ENCODE peak calls at places on chromosomes 11 and 22, in five cellular contexts. B, M, U, G and Y are unnamed samples.

GRCh38 chr22:48535868-48536690 is 1291.6 kb downstream of the BRD1 start:
- DNase-seq in U (no peak), B (no peak), M (no peak), G (no peak), Y (peak; percentile 38)

GRCh38 chr11:33635161-33635560 is 65.5 kb downstream of the C11orf91 start:
- DNase-seq in U (no peak), G (peak; percentile 64), B (peak; percentile 77), M (no peak), Y (no peak)

GRCh38 chr11:45610627-45611026 is 54.8 kb downstream of the CHST1 start:
- DNase-seq in B (no peak), M (no peak), G (no peak), U (no peak), Y (no peak)

GRCh38 chr11:35065566-35065965 is 73.4 kb upstream of the CD44 start:
- DNase-seq in B (no peak), U (no peak), M (no peak), G (no peak), Y (no peak)

GRCh38 chr11:44987506-44987905 is 36.8 kb upstream of the TP53I11 start:
- DNase-seq in B (no peak), M (no peak), G (peak; percentile 33), U (no peak), Y (no peak)

GRCh38 chr11:30433831-30434230 is 110.9 kb downstream of the ARL14EP start:
- DNase-seq in U (no peak), G (no peak), B (no peak), M (no peak), Y (no peak)

GRCh38 chr11:117299351-117300300 is 8.5 kb downstream of the BACE1-AS start:
- DNase-seq in M (no peak), B (no peak), G (no peak), U (no peak), Y (no peak)

GRCh38 chr11:727859-728748 is 19.2 kb upstream of the TALDO1 start:
- DNase-seq in B (peak; percentile 91), M (peak; percentile 74), G (peak; percentile 82), U (peak; percentile 83), Y (peak; percentile 52)

GRCh38 chr22:38927033-38927789 is 30.2 kb upstream of the APOBEC3A start:
- DNase-seq in B (peak; percentile 91), U (no peak), G (peak; percentile 68), M (peak; percentile 71), Y (peak; percentile 78)

GRCh38 chr11:65639623-65640482 is 2.0 kb downstream of the SIPA1 start:
- DNase-seq in G (peak; percentile 40), M (no peak), B (peak; percentile 69), U (no peak), Y (no peak)

GRCh38 chr22:44783091-44783490 is 30.7 kb downstream of the ARHGAP8 start:
- DNase-seq in G (no peak), M (no peak), B (no peak), U (no peak), Y (no peak)

GRCh38 chr11:112784323-112785073 is 176.7 kb upstream of the NCAM1 start:
- DNase-seq in M (no peak), G (peak; percentile 28), B (peak; percentile 95), U (no peak), Y (no peak)

GRCh38 chr22:36470162-36470993 is 11.1 kb downstream of the TXN2 start:
- DNase-seq in B (peak; percentile 88), M (peak; percentile 83), G (peak; percentile 83), U (no peak), Y (peak; percentile 33)

GRCh38 chr11:121071456-121072236 is 29.4 kb upstream of the TECTA start:
- DNase-seq in M (no peak), G (no peak), U (no peak), B (no peak), Y (peak; percentile 22)

GRCh38 chr22:41526802-41527799 is 17.2 kb downstream of the POLR3H start:
- DNase-seq in G (peak; percentile 61), M (peak; percentile 30), U (no peak), B (peak; percentile 83), Y (peak; percentile 49)

GRCh38 chr11:100719809-100720221 is 32.7 kb downstream of the ARHGAP42 start:
- DNase-seq in G (peak; percentile 62), B (no peak), M (no peak), U (no peak), Y (no peak)

GRCh38 chr22:40498454-40499186 is 128.2 kb downstream of the SGSM3 start:
- DNase-seq in U (no peak), B (no peak), M (no peak), G (no peak), Y (no peak)

DNA sequence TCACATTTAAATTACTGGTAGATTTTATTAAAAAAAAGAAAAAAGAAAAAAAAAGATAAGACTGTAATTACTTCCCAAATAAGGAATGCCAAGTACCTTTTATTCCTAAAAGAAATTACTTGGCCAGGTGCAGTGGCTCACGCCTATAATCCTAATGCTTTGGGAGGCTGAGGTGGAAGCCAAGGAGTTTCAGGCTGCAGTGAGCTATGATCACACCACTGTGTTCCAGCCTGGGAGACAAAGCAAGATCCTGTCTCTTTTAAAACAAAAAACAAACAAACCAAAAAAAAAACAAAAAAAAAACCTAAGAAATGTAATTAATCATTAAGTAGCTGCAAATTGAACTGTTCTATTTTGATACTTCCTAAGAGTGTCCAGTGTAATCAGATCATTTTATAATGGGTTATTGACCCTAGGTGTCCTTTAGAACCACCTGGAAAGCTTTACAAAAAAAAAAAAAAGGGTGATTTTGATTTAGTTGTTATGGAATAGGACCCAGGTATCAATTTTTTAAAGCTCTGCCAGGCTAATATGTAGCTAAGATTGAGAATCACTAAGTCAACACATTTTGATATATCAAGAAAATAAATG is 10.8 kb downstream of the LIN7C start:
- DNase-seq in G (no peak), B (no peak), M (no peak), U (no peak), Y (no peak)
- H3K27ac ChIP-seq in G (no peak overlapping the region), B (no peak overlapping the region), M (no peak overlapping the region), U (no peak overlapping the region), Y (no peak overlapping the region)

GRCh38 chr11:57543601-57544000 is 6.2 kb downstream of the SMTNL1 start:
- DNase-seq in M (no peak), U (no peak), G (no peak), B (no peak), Y (no peak)

GRCh38 chr11:57545883-57546282 is 8.5 kb downstream of the SMTNL1 start:
- DNase-seq in M (no peak), G (no peak), U (no peak), B (peak; percentile 63), Y (no peak)

GRCh38 chr11:57546451-57546850 is 9.1 kb downstream of the SMTNL1 start:
- DNase-seq in G (no peak), B (no peak), M (no peak), U (no peak), Y (no peak)

GRCh38 chr11:57542582-57542981 is 5.2 kb downstream of the SMTNL1 start:
- DNase-seq in M (no peak), B (no peak), U (no peak), G (no peak), Y (no peak)

DNA sequence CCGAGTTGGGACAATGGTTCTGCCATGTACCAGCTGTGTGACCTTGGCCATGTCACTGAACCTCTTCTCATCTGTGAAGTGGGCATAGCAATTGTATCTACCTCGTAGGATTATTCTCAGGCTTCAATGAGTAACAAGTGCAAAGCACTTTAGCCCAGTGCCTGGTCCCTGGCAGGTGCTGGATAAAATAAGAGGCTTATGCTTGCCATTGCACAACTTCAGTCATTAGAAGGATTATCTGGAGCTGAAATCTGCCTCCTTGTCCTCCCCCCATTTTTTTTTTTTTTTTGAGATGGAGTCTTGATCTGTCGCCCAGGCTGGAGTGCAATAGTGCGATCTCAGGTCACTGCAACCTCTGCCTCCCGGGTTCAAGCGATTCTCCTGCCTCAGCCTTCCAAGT is 7.2 kb downstream of the SMTNL1 start:
- DNase-seq in U (no peak), G (no peak), B (no peak), M (no peak), Y (no peak)
- H3K27ac ChIP-seq in U (no peak overlapping the region), G (peak overlapping the region; percentile 96), B (no peak overlapping the region), M (no peak overlapping the region), Y (no peak overlapping the region)

DNA sequence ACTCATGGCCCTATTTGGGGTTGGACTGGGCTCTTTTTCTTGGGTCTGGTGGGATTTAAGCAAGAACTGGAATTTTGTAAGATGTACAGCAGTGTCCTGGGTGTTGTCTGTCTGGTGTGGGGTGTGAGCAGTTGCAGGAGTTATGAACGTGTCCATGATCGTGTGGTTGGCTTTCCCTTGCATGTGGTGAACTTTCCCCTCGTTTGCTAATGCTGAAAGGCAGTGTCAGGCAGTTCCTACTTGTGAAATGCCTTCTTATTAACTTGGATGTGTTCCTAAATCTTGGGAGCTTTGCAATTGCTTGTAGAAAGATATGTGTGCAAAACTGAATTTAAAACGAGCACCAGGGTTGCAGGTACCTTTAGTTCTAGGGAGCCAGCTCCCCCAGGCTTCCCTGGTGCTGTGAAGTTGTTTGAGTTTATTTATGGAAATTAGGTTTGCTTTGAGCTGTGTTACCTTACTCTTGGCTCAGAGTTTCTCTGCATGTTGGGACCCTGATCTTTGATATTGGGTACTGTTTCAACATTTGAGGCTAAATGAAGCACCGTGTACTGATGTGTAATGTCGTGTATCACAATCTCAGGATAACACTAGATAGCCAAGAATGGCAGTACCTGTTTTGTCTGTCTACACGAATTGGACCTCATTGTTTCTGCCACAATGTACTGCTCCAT is 35.8 kb upstream of the HSD17B12 start:
- DNase-seq in M (peak; percentile 10), G (no peak), B (no peak), U (no peak), Y (no peak)
- H3K27ac ChIP-seq in M (no peak overlapping the region), G (peak overlapping the region; percentile 89), B (peak overlapping the region; percentile 81), U (no peak overlapping the region), Y (no peak overlapping the region)

DNA sequence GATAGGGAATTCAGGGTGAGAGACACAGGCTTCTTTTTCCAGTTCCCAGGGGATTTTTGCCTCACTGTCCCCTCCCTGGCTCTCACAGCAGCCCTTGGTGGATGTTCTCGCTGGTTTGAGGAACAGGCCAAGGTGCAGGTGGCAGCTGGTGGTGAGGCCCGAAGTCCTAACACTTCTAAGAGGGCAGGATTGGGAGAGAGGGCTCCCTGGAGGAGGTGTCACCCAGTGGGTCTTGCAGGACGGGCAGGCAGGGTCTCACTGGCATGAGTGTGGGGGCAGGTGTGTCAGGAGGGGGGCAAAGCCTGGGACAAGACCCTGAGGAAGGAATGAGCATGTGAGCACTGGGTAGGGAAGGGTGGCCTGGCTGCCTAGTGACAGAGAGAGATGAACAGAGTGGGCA is 9.2 kb downstream of the ADORA2A start:
- DNase-seq in M (no peak), B (no peak), G (no peak), U (peak; percentile 0), Y (no peak)
- H3K27ac ChIP-seq in M (peak overlapping the region; percentile 52), B (no peak overlapping the region), G (peak overlapping the region; percentile 65), U (no peak overlapping the region), Y (no peak overlapping the region)

GRCh38 chr11:12402691-12403120 is 25.3 kb downstream of the PARVA start:
- DNase-seq in M (no peak), U (no peak), G (no peak), B (no peak), Y (no peak)

GRCh38 chr11:12403122-12403994 is 26.0 kb downstream of the PARVA start:
- DNase-seq in B (no peak), U (no peak), M (no peak), G (no peak), Y (no peak)

GRCh38 chr11:12402027-12402426 is 24.7 kb downstream of the PARVA start:
- DNase-seq in M (no peak), G (no peak), B (no peak), U (no peak), Y (no peak)

GRCh38 chr11:12404461-12404860 is 27.1 kb downstream of the PARVA start:
- DNase-seq in U (no peak), B (peak; percentile 55), G (no peak), M (no peak), Y (no peak)

GRCh38 chr11:12403995-12404345 is 26.6 kb downstream of the PARVA start:
- DNase-seq in B (no peak), G (no peak), M (no peak), U (no peak), Y (no peak)
- H3K27ac ChIP-seq in B (no peak overlapping the region), G (no peak overlapping the region), M (no peak overlapping the region), U (no peak overlapping the region), Y (no peak overlapping the region)